ENCODE peak calls at places on chromosomes 4 and X, in seven cellular contexts. V, Q, L, T, G, F and M are unnamed samples.

GRCh38 chr4:77843628-77844027 is 19.0 kb upstream of the MRPL1 start:
- DNase-seq in V (no peak), G (no peak), Q (no peak), T (no peak), F (no peak), L (no peak), M (no peak)

GRCh38 chr4:15348236-15348635 is 79.6 kb upstream of the C1QTNF7 start:
- DNase-seq in G (no peak), T (no peak), F (no peak), Q (no peak), V (no peak), L (no peak), M (no peak)

GRCh38 chr4:167000141-167000852 is 234.0 kb downstream of the SPOCK3 start:
- DNase-seq in T (no peak), L (no peak), F (no peak), Q (no peak), V (no peak), G (no peak), M (no peak)

GRCh38 chr4:167232805-167233522 is 1.3 kb downstream of the SPOCK3 start:
- DNase-seq in Q (no peak), G (no peak), T (no peak), L (no peak), F (no peak), V (peak; percentile 9), M (no peak)

GRCh38 chr4:61817071-61817470 is 616.9 kb downstream of the ADGRL3 start:
- DNase-seq in V (no peak), Q (no peak), T (no peak), L (no peak), F (no peak), G (no peak), M (no peak)

GRCh38 chrX:134604701-134605271 is 53.5 kb downstream of the PLAC1 start:
- DNase-seq in Q (no peak), G (no peak), L (no peak), V (no peak), F (no peak), T (peak; percentile 45), M (peak; percentile 12)

GRCh38 chrX:14598330-14598729 is 69.0 kb downstream of the GLRA2 start:
- DNase-seq in T (no peak), Q (no peak), V (no peak), G (no peak), F (no peak), L (no peak), M (no peak)

GRCh38 chrX:66760648-66761047 is 121.8 kb upstream of the EDA2R start:
- DNase-seq in Q (no peak), G (no peak), L (no peak), F (no peak), V (no peak), T (no peak), M (no peak)

GRCh38 chr4:8671712-8672290 is 79.2 kb downstream of the CPZ start:
- DNase-seq in L (no peak), Q (no peak), V (no peak), T (no peak), F (no peak), G (no peak), M (no peak)

GRCh38 chr4:88353324-88353723 is 25.3 kb upstream of the HERC6 start:
- DNase-seq in F (no peak), T (no peak), L (no peak), V (no peak), Q (no peak), G (no peak), M (no peak)

GRCh38 chr4:26010266-26010665 is 96.2 kb downstream of the SMIM20 start:
- DNase-seq in V (no peak), T (no peak), G (no peak), F (no peak), Q (no peak), L (no peak), M (no peak)

GRCh38 chrX:21946925-21947641 is 6.6 kb downstream of the SMS start:
- DNase-seq in L (no peak), Q (no peak), F (no peak), T (no peak), V (no peak), G (no peak), M (no peak)

GRCh38 chr4:763191-763810 is 57.7 kb downstream of the PCGF3 start:
- DNase-seq in G (peak; percentile 13), T (peak; percentile 32), L (no peak), Q (no peak), V (no peak), F (no peak), M (no peak)

GRCh38 chrX:35392232-35392631 is 405.9 kb upstream of the MAGEB16 start:
- DNase-seq in G (no peak), Q (no peak), T (no peak), F (no peak), L (no peak), V (no peak), M (no peak)

GRCh38 chr4:2836391-2836859 is 7.2 kb upstream of the ADD1 start:
- DNase-seq in V (no peak), L (no peak), F (no peak), T (peak; percentile 32), Q (no peak), G (no peak), M (peak; percentile 7)

GRCh38 chrX:109760241-109760921 is 27.3 kb upstream of the ACSL4 start:
- DNase-seq in L (no peak), T (no peak), Q (no peak), V (no peak), G (no peak), F (no peak), M (no peak)

GRCh38 chr4:2254665-2255500 is 7.0 kb downstream of the MXD4 start:
- DNase-seq in F (peak; percentile 0), G (no peak), L (no peak), T (peak; percentile 32), V (no peak), Q (no peak), M (no peak)

DNA sequence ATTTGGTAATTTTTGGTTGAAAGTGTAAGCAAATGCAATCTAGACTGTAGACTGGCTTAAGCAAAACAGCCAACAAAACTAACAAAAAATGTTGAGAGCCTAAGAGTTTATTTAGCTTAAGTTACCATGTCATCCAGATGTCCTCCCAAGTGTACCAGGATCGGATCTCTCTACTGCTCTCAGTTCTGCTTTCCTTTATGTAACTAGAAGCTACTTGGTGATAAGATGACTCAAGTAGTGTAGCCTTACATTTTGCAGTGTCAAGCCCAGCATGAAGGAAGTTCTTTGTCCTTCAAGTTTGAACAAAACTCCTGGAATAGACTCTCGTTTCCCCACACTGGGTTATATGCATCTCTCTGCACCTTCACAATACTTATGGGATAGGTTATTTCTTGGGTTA is 1500.0 kb downstream of the STIM2 start:
- DNase-seq in L (no peak), Q (no peak), F (no peak), T (no peak), G (no peak), V (no peak), M (no peak)
- H3K27ac ChIP-seq in L (no peak overlapping the region), Q (no peak overlapping the region), F (no peak overlapping the region), T (no peak overlapping the region), G (no peak overlapping the region), V (no peak overlapping the region), M (no peak overlapping the region)

GRCh38 chrX:17591741-17592110 is 145.6 kb upstream of the SCML1 start:
- DNase-seq in G (no peak), F (no peak), V (no peak), L (no peak), Q (no peak), T (no peak), M (no peak)

GRCh38 chrX:17592117-17592516 is 145.2 kb upstream of the SCML1 start:
- DNase-seq in Q (no peak), V (no peak), G (no peak), L (no peak), T (no peak), F (no peak), M (no peak)

GRCh38 chrX:17588303-17588702 is 149.0 kb upstream of the SCML1 start:
- DNase-seq in Q (no peak), G (no peak), T (no peak), L (no peak), F (no peak), V (no peak), M (no peak)

GRCh38 chrX:17587352-17587751 is 149.9 kb upstream of the SCML1 start:
- DNase-seq in V (no peak), G (no peak), Q (no peak), L (no peak), F (no peak), T (no peak), M (no peak)

GRCh38 chrX:17590892-17591740 is 146.2 kb upstream of the SCML1 start:
- DNase-seq in Q (peak; percentile 1), L (peak; percentile 27), V (peak; percentile 15), T (peak; percentile 48), F (no peak), G (peak; percentile 40), M (peak; percentile 9)
- H3K27me3 ChIP-seq in Q (no peaks in the 10 kb centered on the region), L (no peaks in the 10 kb centered on the region), V (peaks cover 3% of the 10 kb centered on the region), T (no peaks in the 10 kb centered on the region), F (no peaks in the 10 kb centered on the region), G (no peaks in the 10 kb centered on the region), M (no peaks in the 10 kb centered on the region)

GRCh38 chr4:106584590-106584989 is 216.0 kb upstream of the GIMD1 start:
- DNase-seq in V (no peak), L (no peak), G (no peak), T (no peak), F (no peak), Q (no peak), M (no peak)

GRCh38 chr4:106585920-106586349 is 217.4 kb upstream of the GIMD1 start:
- DNase-seq in L (no peak), F (no peak), Q (no peak), T (no peak), G (no peak), V (no peak), M (no peak)

GRCh38 chr4:106587558-106587957 is 219.0 kb upstream of the GIMD1 start:
- DNase-seq in G (no peak), Q (no peak), V (no peak), T (no peak), F (no peak), L (no peak), M (no peak)

GRCh38 chr4:106583108-106583507 is 214.5 kb upstream of the GIMD1 start:
- DNase-seq in V (no peak), L (no peak), F (no peak), G (no peak), T (no peak), Q (no peak), M (no peak)

GRCh38 chr4:106583567-106583966 is 215.0 kb upstream of the GIMD1 start:
- DNase-seq in T (no peak), G (no peak), F (no peak), V (no peak), Q (no peak), L (no peak), M (no peak)
- H3K27ac ChIP-seq in T (no peak overlapping the region), G (no peak overlapping the region), F (no peak overlapping the region), V (no peak overlapping the region), Q (no peak overlapping the region), L (no peak overlapping the region), M (no peak overlapping the region)

GRCh38 chrX:151776936-151777335 is 42.4 kb downstream of the CNGA2 start:
- DNase-seq in F (no peak), G (no peak), L (no peak), Q (no peak), T (no peak), V (no peak), M (no peak)

GRCh38 chrX:151773434-151773833 is 38.9 kb downstream of the CNGA2 start:
- DNase-seq in F (no peak), L (no peak), G (no peak), V (no peak), Q (no peak), T (no peak), M (no peak)

GRCh38 chrX:151776113-151776790 is 41.7 kb downstream of the CNGA2 start:
- DNase-seq in V (no peak), F (no peak), G (no peak), T (no peak), L (peak; percentile 9), Q (no peak), M (no peak)

GRCh38 chrX:151780621-151781020 is 46.1 kb downstream of the CNGA2 start:
- DNase-seq in F (no peak), T (no peak), V (no peak), Q (no peak), L (no peak), G (no peak), M (no peak)

GRCh38 chrX:151779258-151779657 is 44.7 kb downstream of the CNGA2 start:
- DNase-seq in F (no peak), L (no peak), V (no peak), G (no peak), Q (no peak), T (no peak), M (no peak)
- H3K27me3 ChIP-seq in F (no peaks in the 10 kb centered on the region), L (no peaks in the 10 kb centered on the region), V (peaks cover 17% of the 10 kb centered on the region), G (no peaks in the 10 kb centered on the region), Q (no peaks in the 10 kb centered on the region), T (no peaks in the 10 kb centered on the region), M (no peaks in the 10 kb centered on the region)